ENCODE peak calls at places on chromosome 16, in six cellular contexts. J is AG04450, B is suprapubic skin, A is fibroblast of the aortic adventitia, S is AG10803, N is NB4. F is an unnamed sample.
A peak's percentile ranks its signal among the peaks of the same experiment; 100 is the strongest.

GRCh38 chr16:11094075-11094593 is 149.8 kb downstream of the CLEC16A start:
- DNase-seq in B (no peak), J (peak; percentile 70), S (peak; percentile 44), N (peak; percentile 94), A (peak; percentile 31), F (no peak)

GRCh38 chr16:12300490-12300889 is 324.0 kb downstream of the SNX29 start:
- DNase-seq in B (no peak), N (no peak), A (no peak), S (no peak), J (no peak), F (no peak)

GRCh38 chr16:86975445-86975844 is 341.7 kb downstream of the C16orf95 start:
- DNase-seq in J (peak; percentile 89), S (peak; percentile 49), B (no peak), N (peak; percentile 59), A (peak; percentile 93), F (peak; percentile 95)

GRCh38 chr16:35748621-35749252 is 2289.3 kb downstream of the TP53TG3F start:
- DNase-seq in A (no peak), B (no peak), S (no peak), N (no peak), J (no peak), F (no peak)

GRCh38 chr16:49000594-49000993 is 281.0 kb downstream of the CBLN1 start:
- DNase-seq in N (no peak), A (no peak), S (no peak), J (no peak), B (no peak), F (no peak)

GRCh38 chr16:11316331-11317015 is 28.8 kb upstream of the RMI2 start:
- DNase-seq in A (no peak), S (no peak), B (no peak), J (no peak), N (no peak), F (no peak)

GRCh38 chr16:89357055-89357454 is 133.3 kb downstream of the ANKRD11 start:
- DNase-seq in A (no peak), J (no peak), B (no peak), S (no peak), N (no peak), F (no peak)

GRCh38 chr16:50862818-50863672 is 121.2 kb downstream of the CYLD start:
- DNase-seq in A (no peak), N (no peak), S (no peak), J (no peak), B (no peak), F (no peak)

GRCh38 chr16:90046971-90047713 is 27.9 kb upstream of the DBNDD1 start:
- DNase-seq in N (no peak), S (peak; percentile 34), A (peak; percentile 61), B (no peak), J (no peak), F (peak; percentile 64)

GRCh38 chr16:4344659-4345438 is 6.3 kb downstream of the PAM16 start:
- DNase-seq in B (no peak), A (peak; percentile 32), N (no peak), J (no peak), S (no peak), F (peak; percentile 34)

GRCh38 chr16:9898121-9898520 is 284.1 kb downstream of the GRIN2A start:
- DNase-seq in N (no peak), S (no peak), A (no peak), J (no peak), B (no peak), F (no peak)

GRCh38 chr16:85173981-85174751 is 61.9 kb upstream of the CIBAR2 start:
- DNase-seq in J (no peak), S (peak; percentile 91), B (no peak), A (peak; percentile 60), N (no peak), F (peak; percentile 82)
- H3K4me3 ChIP-seq in J (peak overlapping the region; percentile 84), S (peak overlapping the region; percentile 87), B (peak overlapping the region; percentile 5), A (peak overlapping the region; percentile 25), N (no peak overlapping the region), F (peak overlapping the region; percentile 29)

GRCh38 chr16:21684199-21684598 is 20.4 kb downstream of the OTOA start:
- DNase-seq in S (no peak), N (peak; percentile 43), B (no peak), A (no peak), J (no peak), F (peak; percentile 4)
- TF ChIP-seq CTCF in S (peak; percentile 39), N (peak; percentile 74), B (no peak), A (peak; percentile 45), J (peak; percentile 44), F (peak; percentile 58)

DNA sequence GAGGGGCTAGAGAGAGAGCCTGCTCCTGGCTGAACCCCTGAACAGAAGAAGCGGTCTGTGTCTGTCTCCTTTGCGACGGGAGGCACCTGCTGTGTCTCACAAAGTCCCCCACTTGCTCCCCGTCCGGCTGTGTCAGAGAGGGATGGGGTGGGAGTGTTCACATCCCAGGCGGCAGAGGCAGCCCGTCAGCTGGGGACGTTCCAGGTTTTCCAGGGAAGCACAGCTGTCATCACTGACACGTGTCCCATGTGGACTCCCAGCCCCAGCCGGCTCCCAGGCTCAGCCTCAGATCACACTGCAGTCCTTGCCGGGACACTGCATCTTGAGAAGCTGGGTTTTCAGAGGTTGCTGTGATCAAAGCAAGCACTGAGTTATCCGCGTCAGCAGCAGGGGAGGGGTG is 1.6 kb downstream of the TELO2 start:
- DNase-seq in N (no peak), J (no peak), A (no peak), B (peak; percentile 64), S (peak; percentile 22), F (peak; percentile 36)
- H3K4me3 ChIP-seq in N (no peak overlapping the region), J (peak overlapping the region; percentile 75), A (peak overlapping the region; percentile 79), B (peak overlapping the region; percentile 68), S (peak overlapping the region; percentile 74), F (peak overlapping the region; percentile 74)

GRCh38 chr16:30543067-30543466 is 8.4 kb upstream of the ZNF747 start:
- DNase-seq in S (no peak), B (no peak), N (no peak), J (no peak), A (no peak), F (no peak)
- TF ChIP-seq CTCF in S (no peak), B (no peak), N (no peak), J (no peak), A (no peak), F (no peak)